ENCODE peak calls at places on chromosomes 5 and 9, in four cellular contexts. J is GM13977, T is lower lobe of right lung, D is endothelial cell. X is an unnamed sample.

GRCh38 chr9:37082214-37082765 is 38.1 kb upstream of the ZCCHC7 start:
- DNase-seq in J (no peak), T (no peak), D (no peak), X (no peak)

GRCh38 chr5:130871346-130872086 is 293.5 kb downstream of the HINT1 start:
- DNase-seq in J (peak), T (no peak), D (no peak), X (no peak)

GRCh38 chr5:173050791-173051190 is 5.4 kb upstream of the CREBRF start:
- DNase-seq in J (no peak), T (no peak), D (no peak), X (peak)

GRCh38 chr5:147177125-147177840 is 57.5 kb upstream of the STK32A start:
- DNase-seq in J (no peak), T (no peak), D (no peak), X (no peak)

GRCh38 chr5:126355940-126356339 is 67.3 kb upstream of the GRAMD2B start:
- DNase-seq in J (no peak), T (no peak), D (no peak), X (no peak)

GRCh38 chr9:126151031-126151670 is 175.5 kb upstream of the MVB12B start:
- DNase-seq in J (no peak), T (no peak), D (no peak), X (no peak)

GRCh38 chr5:111781200-111781599 is 24.2 kb upstream of the NREP start:
- DNase-seq in J (no peak), T (peak), D (no peak), X (no peak)

GRCh38 chr9:19409406-19410194 is 791 bp downstream of the ACER2 start:
- DNase-seq in J (peak), T (no peak), D (peak), X (no peak)

GRCh38 chr5:67520161-67520886 is 323.7 kb upstream of the CD180 start:
- DNase-seq in J (no peak), T (no peak), D (no peak), X (no peak)

GRCh38 chr5:127022846-127023245 is 7.5 kb downstream of the MARCHF3 start:
- DNase-seq in J (no peak), T (no peak), D (no peak), X (no peak)

GRCh38 chr5:103808464-103809106 is 246.0 kb upstream of the NUDT12 start:
- DNase-seq in J (peak), T (no peak), D (peak), X (no peak)

GRCh38 chr5:162227075-162227474 is 159.5 kb downstream of the GABRG2 start:
- DNase-seq in J (no peak), T (no peak), D (no peak), X (no peak)

GRCh38 chr5:1786621-1787471 is 12.8 kb downstream of the MRPL36 start:
- DNase-seq in J (no peak), T (no peak), D (no peak), X (no peak)

GRCh38 chr9:134637696-134638502 is 3.7 kb upstream of the COL5A1 start:
- DNase-seq in J (no peak), T (peak), D (no peak), X (no peak)

GRCh38 chr5:3323144-3323543 is 272.5 kb upstream of the IRX1 start:
- DNase-seq in J (no peak), T (no peak), D (no peak), X (no peak)

GRCh38 chr5:83488271-83488670 is 16.7 kb downstream of the VCAN start:
- DNase-seq in J (no peak), T (no peak), D (no peak), X (no peak)

GRCh38 chr9:99431103-99431502 is 209.0 kb downstream of the SEC61B start:
- DNase-seq in J (no peak), T (no peak), D (no peak), X (no peak)

GRCh38 chr5:138955672-138956295 is 80.6 kb upstream of the LRRTM2 start:
- DNase-seq in J (no peak), T (no peak), D (no peak), X (no peak)

GRCh38 chr9:38662763-38663593 is 42.6 kb upstream of the ANKRD18A start:
- DNase-seq in J (no peak), T (no peak), D (no peak), X (no peak)

GRCh38 chr9:116837038-116837998 is 150.2 kb downstream of the TRIM32 start:
- DNase-seq in J (no peak), T (no peak), D (no peak), X (no peak)

GRCh38 chr9:134355561-134356278 is 29.5 kb downstream of the RXRA start:
- DNase-seq in J (no peak), T (peak), D (no peak), X (no peak)

GRCh38 chr9:20988916-20989315 is 42.5 kb downstream of the HACD4 start:
- DNase-seq in J (no peak), T (no peak), D (no peak), X (no peak)

GRCh38 chr9:104780796-104781395 is 17.0 kb downstream of the NIPSNAP3B start:
- DNase-seq in J (peak), T (no peak), D (no peak), X (no peak)

GRCh38 chr5:8843766-8844165 is 702.1 kb downstream of the SEMA5A start:
- DNase-seq in J (no peak), T (no peak), D (no peak), X (no peak)

GRCh38 chr5:153678617-153679329 is 188.3 kb downstream of the GRIA1 start:
- DNase-seq in J (no peak), T (no peak), D (no peak), X (no peak)

GRCh38 chr5:118548761-118549160 is 439.6 kb downstream of the DTWD2 start:
- DNase-seq in J (no peak), T (no peak), D (no peak), X (no peak)

GRCh38 chr5:169997736-169998284 is 17.5 kb upstream of the INSYN2B start:
- DNase-seq in J (no peak), T (no peak), D (no peak), X (no peak)

GRCh38 chr5:150144211-150144801 is 11.3 kb downstream of the PDGFRB start:
- DNase-seq in J (no peak), T (no peak), D (no peak), X (no peak)

GRCh38 chr5:95565280-95565920 is 10.5 kb downstream of the ARSK start:
- DNase-seq in J (no peak), T (no peak), D (no peak), X (no peak)

GRCh38 chr9:33785914-33786313 is 9.4 kb upstream of the PRSS3 start:
- DNase-seq in J (no peak), T (no peak), D (no peak), X (no peak)
- TF ChIP-seq CTCF in J (peak), T (no peak), D (peak), X (peak)

DNA sequence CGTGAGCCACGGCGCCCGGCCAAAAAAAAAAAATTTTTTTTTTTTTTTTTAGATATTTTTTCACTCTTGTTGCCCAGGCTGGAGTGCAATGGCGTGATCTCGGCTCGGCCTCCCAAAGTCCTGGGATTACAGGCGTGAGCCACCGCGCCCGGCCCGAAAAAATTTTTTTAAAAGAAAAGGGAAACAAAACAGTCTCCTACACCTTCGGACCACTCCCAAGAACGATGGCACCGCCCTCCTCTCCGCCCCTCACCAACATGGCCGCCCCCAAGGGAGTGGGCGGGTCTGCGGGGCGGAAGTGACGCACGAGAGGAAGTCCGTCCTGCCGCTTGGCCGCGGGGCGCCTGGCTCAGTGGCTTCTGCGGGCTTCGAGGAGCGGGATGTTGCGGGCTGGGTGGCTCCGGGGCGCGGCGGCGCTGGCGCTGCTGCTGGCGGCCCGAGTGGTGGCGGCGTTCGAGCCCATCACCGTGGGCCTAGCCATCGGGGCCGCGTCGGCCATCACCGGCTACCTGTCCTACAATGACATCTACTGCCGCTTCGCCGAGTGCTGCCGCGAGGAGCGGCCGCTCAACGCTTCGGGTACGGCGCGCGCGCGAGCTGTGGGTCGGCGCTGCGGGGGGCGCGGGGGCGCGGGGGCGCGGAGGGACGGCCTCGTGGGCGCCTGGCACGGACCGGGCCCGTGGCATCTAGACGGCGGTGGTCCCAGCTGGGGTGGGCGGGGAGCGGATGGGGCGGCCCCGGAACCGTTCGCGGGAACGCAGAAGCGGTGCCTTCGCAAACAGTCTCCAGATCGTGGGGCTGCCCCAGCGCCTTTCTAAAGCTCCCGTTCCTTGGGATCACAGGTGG is at the start of gene TOR1B:
- DNase-seq in J (peak), T (peak), D (peak), X (peak)
- TF ChIP-seq CTCF in J (no peak), T (no peak), D (no peak), X (no peak)

DNA sequence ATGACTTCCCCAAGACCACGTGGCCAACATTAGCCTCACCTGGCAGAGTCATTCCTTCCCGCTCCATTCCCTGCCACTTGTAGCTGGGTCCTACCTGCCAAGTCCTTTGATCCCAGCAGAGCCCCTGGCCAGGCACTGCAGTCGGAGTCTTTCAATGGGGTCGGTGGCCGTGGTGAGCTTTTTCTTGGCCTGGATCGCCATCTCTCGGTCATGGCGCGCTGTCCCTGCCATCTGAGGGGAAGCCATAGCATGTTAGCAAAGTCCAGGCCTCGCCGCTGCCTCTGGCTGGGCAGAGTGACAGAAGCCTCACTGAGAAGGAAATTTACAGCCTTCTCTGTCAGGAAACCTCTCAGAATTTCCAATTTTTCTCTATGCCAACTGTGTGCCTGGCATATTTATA is 17.5 kb downstream of the CAPSL start:
- DNase-seq in J (no peak), T (no peak), D (peak), X (no peak)
- TF ChIP-seq CTCF in J (peak), T (no peak), D (no peak), X (no peak)

GRCh38 chr5:108729306-108729645 is 18.4 kb upstream of the FER start:
- DNase-seq in J (no peak), T (no peak), D (no peak), X (no peak)

GRCh38 chr5:108727154-108727638 is 20.5 kb upstream of the FER start:
- DNase-seq in J (peak), T (peak), D (no peak), X (no peak)

GRCh38 chr5:108726446-108727091 is 21.1 kb upstream of the FER start:
- DNase-seq in J (no peak), T (no peak), D (no peak), X (no peak)

GRCh38 chr5:108728566-108729305 is 19.0 kb upstream of the FER start:
- DNase-seq in J (peak), T (no peak), D (peak), X (no peak)

DNA sequence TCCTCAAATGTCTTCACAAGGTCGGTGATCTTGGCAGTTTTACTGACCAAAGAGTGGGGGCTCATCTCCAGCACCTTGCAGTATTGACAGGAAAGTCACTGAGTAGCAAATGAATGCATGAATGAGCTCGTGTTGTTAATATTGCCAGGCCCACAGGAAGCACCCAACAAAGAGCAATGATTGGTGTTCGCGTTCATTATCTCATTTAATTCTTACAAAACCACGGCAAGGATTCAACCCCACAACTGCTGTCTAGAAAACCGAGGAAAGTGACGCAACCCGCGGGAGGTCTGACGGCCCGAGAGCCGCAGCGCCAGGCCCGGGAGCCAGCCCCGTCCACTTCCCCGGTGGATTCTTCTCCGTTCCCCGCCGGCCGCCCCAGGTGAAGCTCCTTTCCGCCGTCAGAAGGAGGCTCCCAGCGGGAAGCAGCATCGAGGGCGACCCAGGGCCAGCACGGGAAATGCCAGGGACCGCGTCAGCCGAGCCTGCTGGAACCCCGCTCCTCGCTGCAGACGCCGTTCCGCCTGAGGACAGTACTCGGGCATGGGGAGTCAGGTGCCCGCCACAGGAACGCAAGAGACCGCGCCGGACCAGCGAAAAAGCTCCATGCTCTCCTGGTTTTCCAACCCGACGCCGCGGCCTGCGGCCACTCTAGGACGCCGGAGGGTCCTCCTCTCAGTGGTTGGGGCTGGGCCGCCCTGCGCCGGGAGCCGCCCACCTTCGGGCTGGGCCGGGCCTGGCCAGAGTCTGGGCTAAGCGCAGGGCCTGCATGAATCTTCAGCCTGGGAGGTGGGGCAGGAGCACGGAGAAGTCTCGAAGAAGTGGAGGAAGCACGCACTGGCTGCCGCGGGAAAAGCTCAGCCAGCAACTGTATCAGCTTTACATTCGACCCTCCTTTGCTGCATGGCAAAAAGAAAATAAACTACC is 19.8 kb upstream of the FER start:
- DNase-seq in J (peak), T (peak), D (peak), X (peak)
- TF ChIP-seq CTCF in J (no peak), T (no peak), D (no peak), X (no peak)

DNA sequence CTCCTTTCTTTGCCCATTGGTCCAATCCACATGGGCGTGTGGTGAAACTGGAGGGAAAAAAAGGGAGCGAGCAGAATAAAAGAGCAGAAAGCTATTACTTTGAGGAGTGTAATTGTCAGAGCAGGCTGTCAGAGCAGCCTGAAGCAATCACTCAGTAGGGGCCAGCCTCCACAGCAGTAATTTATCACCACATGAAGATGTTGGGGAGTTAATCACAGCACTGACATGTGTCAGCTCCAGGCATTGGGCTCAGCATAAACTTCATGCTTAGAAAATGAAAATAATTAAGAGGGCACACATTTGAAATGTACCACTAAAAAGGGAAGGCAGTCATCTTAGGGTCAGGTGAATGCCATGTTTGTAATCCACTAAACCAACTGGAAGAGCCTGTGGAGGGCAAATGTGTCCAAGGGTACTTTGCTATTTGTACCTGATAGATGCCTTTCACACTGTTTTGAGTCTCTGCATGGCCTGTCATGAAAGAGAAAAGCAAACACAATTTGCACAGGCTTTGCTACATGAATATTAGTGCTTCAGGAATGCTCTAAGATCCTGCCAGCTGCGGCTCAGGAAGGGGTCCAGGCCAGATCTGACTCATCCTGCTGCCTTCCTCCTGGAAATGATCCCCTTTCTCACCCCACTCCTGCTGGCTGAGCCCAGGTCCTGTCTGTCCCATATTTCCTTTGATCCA is 2.9 kb upstream of the PTGER4 start:
- DNase-seq in J (no peak), T (no peak), D (no peak), X (no peak)
- TF ChIP-seq CTCF in J (no peak), T (no peak), D (no peak), X (no peak)

DNA sequence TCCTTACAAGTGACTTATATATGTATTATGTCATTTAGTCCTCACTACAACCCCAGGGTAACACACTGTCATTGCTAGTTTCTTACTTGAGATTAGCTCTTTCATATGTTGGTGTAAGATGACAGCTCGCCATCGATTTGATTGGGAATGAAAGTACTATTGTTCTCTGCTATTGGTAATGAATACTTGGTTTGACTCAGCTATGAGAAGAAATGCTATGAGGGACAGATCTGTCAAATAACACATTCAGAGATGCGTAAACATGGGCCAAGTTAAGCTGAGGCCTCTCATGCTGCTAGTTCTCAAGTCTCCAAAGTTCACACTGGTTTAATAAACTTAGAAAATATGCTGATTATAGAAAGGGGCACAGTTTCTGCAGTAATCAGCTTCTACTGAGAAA is 142.7 kb downstream of the SGCD start:
- DNase-seq in J (no peak), T (no peak), D (no peak), X (no peak)
- TF ChIP-seq CTCF in J (no peak), T (no peak), D (no peak), X (no peak)

DNA sequence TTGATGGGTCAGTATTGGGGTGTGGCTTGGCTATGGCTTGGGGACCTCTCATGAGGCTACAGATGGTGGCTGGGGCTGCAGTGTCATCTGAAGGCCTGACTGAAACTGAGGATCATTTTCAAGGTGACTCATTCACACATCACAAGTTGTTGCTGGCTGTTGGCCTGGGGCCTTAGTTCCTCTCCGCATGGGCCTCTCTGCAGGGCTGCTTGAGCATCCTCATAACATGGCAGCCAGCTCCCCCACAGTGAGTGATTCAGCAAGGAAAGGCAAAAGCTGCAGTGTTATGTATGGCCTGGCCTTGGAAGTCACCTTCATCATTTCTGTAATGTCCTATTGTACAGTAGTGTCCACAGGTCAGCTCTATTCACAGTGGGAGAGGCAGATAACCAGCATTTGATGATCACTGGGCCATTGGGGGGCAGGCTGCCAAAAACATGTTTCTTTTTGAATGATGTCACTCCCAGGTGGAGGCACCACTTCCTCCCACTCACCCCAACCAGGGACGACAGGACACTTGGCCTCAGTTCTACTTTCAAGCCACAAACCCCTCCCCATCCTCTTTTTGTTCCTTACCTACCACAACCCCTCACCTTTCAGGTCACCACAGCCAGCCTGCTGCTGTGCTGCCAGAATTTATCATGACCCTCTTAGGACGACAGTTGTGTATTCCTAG is 14.4 kb downstream of the FGD3 start:
- DNase-seq in J (no peak), T (no peak), D (no peak), X (no peak)
- TF ChIP-seq CTCF in J (no peak), T (no peak), D (no peak), X (no peak)

GRCh38 chr9:5470122-5470521 is 19.8 kb downstream of the CD274 start:
- DNase-seq in J (no peak), T (no peak), D (no peak), X (no peak)
- TF ChIP-seq CTCF in J (no peak), T (no peak), D (no peak), X (no peak)